ENCODE peak calls at places on chromosome X, in eight cellular contexts. T is mucosa of descending colon; I is stomach; G is effector memory CD4-positive, alpha-beta T cell; Y is astrocyte; U is choroid plexus epithelial cell; N is CD8-positive, alpha-beta memory T cell; L is adipocyte. E is an unnamed sample.

GRCh38 chrX:112961981-112962380 is 121.3 kb upstream of the AMOT start:
- DNase-seq in G (no peak), I (no peak), T (no peak), L (no peak), N (no peak), U (no peak), Y (peak), E (no peak)

GRCh38 chrX:78658851-78659744 is at the start of gene RTL3:
- DNase-seq in U (peak), Y (peak), I (no peak), T (no peak), N (no peak), G (no peak), L (peak), E (no peak)

GRCh38 chrX:148354906-148355305 is 145.5 kb upstream of the AFF2 start:
- DNase-seq in T (no peak), Y (no peak), L (no peak), U (no peak), G (no peak), I (no peak), N (no peak), E (no peak)

GRCh38 chrX:79081895-79082512 is 62.5 kb upstream of the GPR174 start:
- DNase-seq in T (peak), L (peak), G (no peak), N (peak), U (peak), I (no peak), Y (no peak), E (peak)

GRCh38 chrX:34426334-34426733 is 230.8 kb downstream of the TMEM47 start:
- DNase-seq in T (no peak), I (no peak), G (no peak), N (no peak), U (peak), L (no peak), Y (no peak), E (no peak)

GRCh38 chrX:136916827-136917226 is 36.3 kb upstream of the RBMX start:
- DNase-seq in G (no peak), N (no peak), U (no peak), I (no peak), T (no peak), Y (no peak), L (no peak), E (no peak)

GRCh38 chrX:28589048-28589447 is 1.8 kb downstream of the IL1RAPL1 start:
- DNase-seq in I (no peak), G (no peak), T (no peak), U (no peak), L (no peak), N (no peak), Y (peak), E (no peak)

GRCh38 chrX:66110112-66110511 is 53.9 kb upstream of the HEPH start:
- DNase-seq in G (no peak), T (peak), L (peak), I (no peak), U (peak), N (peak), Y (no peak), E (no peak)

GRCh38 chrX:17818729-17819128 is 42.4 kb downstream of the RAI2 start:
- DNase-seq in L (no peak), U (no peak), Y (no peak), T (no peak), G (no peak), I (no peak), N (no peak), E (no peak)

GRCh38 chrX:115018040-115018647 is 728 bp upstream of the IL13RA2 start:
- DNase-seq in T (peak), U (peak), I (no peak), Y (no peak), L (peak), N (no peak), G (no peak), E (no peak)

GRCh38 chrX:53476371-53476770 is 42.2 kb upstream of the HSD17B10 start:
- DNase-seq in L (peak), Y (peak), U (peak), G (no peak), I (no peak), T (no peak), N (no peak), E (no peak)

GRCh38 chrX:19893722-19894121 is 6.3 kb upstream of the SH3KBP1 start:
- DNase-seq in U (peak), N (no peak), Y (peak), T (no peak), I (no peak), L (peak), G (no peak), E (no peak)

GRCh38 chrX:320126-320783 is 1.7 kb upstream of the GTPBP6 start:
- DNase-seq in N (no peak), G (no peak), T (peak), I (no peak), U (peak), L (peak), Y (no peak), E (no peak)

GRCh38 chrX:21657318-21658151 is 595 bp downstream of the KLHL34 start:
- DNase-seq in N (no peak), L (no peak), Y (no peak), I (no peak), G (no peak), U (no peak), T (no peak), E (no peak)

GRCh38 chrX:63809158-63809557 is 24.1 kb upstream of the ARHGEF9 start:
- DNase-seq in L (no peak), N (no peak), T (no peak), U (no peak), Y (no peak), G (no peak), I (no peak), E (no peak)

GRCh38 chrX:74835566-74835965 is 89.7 kb downstream of the NEXMIF start:
- DNase-seq in U (no peak), T (peak), G (no peak), N (no peak), Y (no peak), L (no peak), I (peak), E (no peak)

GRCh38 chrX:10064736-10065135 is 92.0 kb upstream of the CLCN4 start:
- DNase-seq in L (no peak), G (no peak), N (no peak), Y (no peak), I (peak), U (no peak), T (no peak), E (no peak)

GRCh38 chrX:30577362-30577961 is at the start of gene TASL:
- DNase-seq in L (no peak), N (peak), G (no peak), I (no peak), U (no peak), T (peak), Y (no peak), E (no peak)

GRCh38 chrX:69319376-69319775 is 154.1 kb upstream of the PJA1 start:
- DNase-seq in I (peak), T (no peak), G (no peak), U (no peak), N (no peak), L (no peak), Y (no peak), E (no peak)

GRCh38 chrX:16589826-16590225 is 60.1 kb upstream of the S100G start:
- DNase-seq in I (no peak), Y (no peak), G (no peak), L (no peak), T (no peak), U (no peak), N (no peak), E (no peak)

GRCh38 chrX:1305411-1305810 is 31.2 kb upstream of the IL3RA start:
- DNase-seq in G (no peak), T (no peak), N (no peak), Y (no peak), U (no peak), I (no peak), L (no peak), E (no peak)

GRCh38 chrX:43785930-43786591 is 96.2 kb downstream of the MAOB start:
- DNase-seq in U (no peak), L (no peak), I (no peak), G (no peak), T (peak), N (no peak), Y (no peak), E (no peak)

GRCh38 chrX:50100188-50100587 is 100.6 kb downstream of the AKAP4 start:
- DNase-seq in I (no peak), N (no peak), Y (no peak), T (peak), U (peak), G (no peak), L (peak), E (no peak)

GRCh38 chrX:16087081-16087480 is 36.3 kb upstream of the GRPR start:
- DNase-seq in I (no peak), T (peak), U (peak), N (no peak), L (peak), Y (no peak), G (no peak), E (no peak)

GRCh38 chrX:39903343-39903742 is 194.4 kb downstream of the BCOR start:
- DNase-seq in L (peak), Y (peak), U (peak), N (no peak), I (no peak), T (no peak), G (no peak), E (no peak)

GRCh38 chrX:38260231-38260630 is 39.6 kb upstream of the SRPX start:
- DNase-seq in T (peak), L (no peak), N (no peak), I (no peak), G (no peak), Y (no peak), U (peak), E (no peak)

DNA sequence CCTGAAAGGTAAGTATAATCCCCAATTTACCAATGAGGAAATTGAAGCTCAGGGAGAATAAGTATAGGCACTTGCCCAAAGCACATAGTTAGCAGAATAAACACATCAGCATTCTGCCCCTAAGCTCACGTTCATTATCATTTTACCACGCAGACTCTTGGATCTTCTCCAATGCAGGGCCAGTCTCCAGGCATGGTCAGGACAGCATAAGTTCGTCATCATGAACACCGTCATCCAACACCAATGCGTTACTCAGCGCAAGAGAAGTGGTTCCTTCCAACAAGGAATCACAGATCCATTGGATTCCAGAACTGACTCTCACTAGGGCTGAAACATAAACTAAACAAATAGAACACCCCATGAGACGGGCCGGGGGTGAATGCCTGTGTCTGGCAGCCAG is 86.5 kb upstream of the GPM6B start:
- DNase-seq in Y (peak), N (no peak), T (no peak), I (no peak), G (no peak), U (no peak), L (no peak), E (no peak)
- H3K4me3 ChIP-seq in Y (no peak), N (no peak), T (no peak), I (no peak), G (no peak), U (no peak), L (no peak), E (no peak)

GRCh38 chrX:120361906-120362305 is at the start of gene ATP1B4:
- DNase-seq in T (no peak), L (no peak), G (no peak), U (no peak), Y (no peak), N (no peak), I (no peak), E (no peak)

GRCh38 chrX:120358687-120359086 is 3.2 kb upstream of the ATP1B4 start:
- DNase-seq in I (no peak), L (no peak), T (no peak), Y (peak), G (no peak), N (no peak), U (no peak), E (no peak)

GRCh38 chrX:120356084-120356483 is 5.8 kb upstream of the ATP1B4 start:
- DNase-seq in T (no peak), Y (no peak), L (no peak), I (no peak), U (no peak), G (no peak), N (no peak), E (no peak)

DNA sequence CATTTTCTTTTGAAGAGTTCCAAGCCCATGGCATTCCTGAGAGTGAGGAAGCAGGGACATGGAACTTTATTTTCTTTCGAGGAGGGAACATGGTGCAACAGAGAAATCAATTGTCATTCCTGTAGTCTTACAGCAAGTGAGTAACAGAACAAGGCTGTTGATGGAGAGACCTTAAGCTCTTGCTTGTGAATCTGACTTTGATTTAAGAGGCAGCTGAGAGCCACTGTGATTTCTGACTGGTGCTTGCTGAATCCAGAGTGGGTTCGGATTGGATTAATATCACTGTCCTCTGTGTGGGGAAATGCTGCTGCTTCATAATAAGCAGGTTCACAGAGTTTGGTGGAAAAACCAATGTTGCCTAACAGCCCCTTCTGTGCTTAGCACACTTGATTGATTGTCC is 4.7 kb upstream of the ATP1B4 start:
- DNase-seq in G (no peak), U (no peak), N (no peak), I (no peak), Y (no peak), L (no peak), T (no peak), E (no peak)
- H3K4me3 ChIP-seq in G (no peak), U (no peak), N (no peak), I (no peak), Y (no peak), L (no peak), T (no peak), E (no peak)

GRCh38 chrX:154017766-154018517 is 1.8 kb downstream of the IRAK1 start:
- DNase-seq in Y (no peak), N (no peak), T (no peak), I (no peak), U (no peak), L (no peak), G (no peak), E (no peak)
- H3K4me3 ChIP-seq in Y (peak), N (no peak), T (no peak), I (peak), U (peak), L (peak), G (peak), E (no peak)

GRCh38 chrX:130170752-130171445 is 863 bp upstream of the RAB33A start:
- DNase-seq in I (peak), U (peak), L (peak), Y (no peak), N (peak), T (no peak), G (peak), E (no peak)
- H3K4me3 ChIP-seq in I (peak), U (peak), L (peak), Y (peak), N (peak), T (no peak), G (peak), E (peak)

GRCh38 chrX:154372612-154373022 is 1.8 kb downstream of the FLNA start:
- DNase-seq in U (no peak), T (no peak), G (no peak), N (peak), I (no peak), L (peak), Y (peak), E (no peak)
- H3K4me3 ChIP-seq in U (no peak), T (no peak), G (peak), N (no peak), I (peak), L (no peak), Y (peak), E (peak)

GRCh38 chrX:2967012-2967411 is 37.9 kb upstream of the ARSD start:
- DNase-seq in N (no peak), Y (no peak), U (no peak), T (no peak), L (no peak), I (no peak), G (no peak), E (no peak)

GRCh38 chrX:2965965-2966364 is 36.8 kb upstream of the ARSD start:
- DNase-seq in I (no peak), Y (no peak), G (no peak), T (no peak), L (no peak), N (no peak), U (no peak), E (no peak)

GRCh38 chrX:2969021-2969420 is 37.3 kb upstream of the ARSH start:
- DNase-seq in N (no peak), Y (no peak), T (no peak), U (no peak), I (no peak), L (no peak), G (no peak), E (no peak)

GRCh38 chrX:2967998-2968909 is 38.1 kb upstream of the ARSH start:
- DNase-seq in T (no peak), L (peak), G (no peak), I (no peak), N (no peak), U (peak), Y (peak), E (no peak)

DNA sequence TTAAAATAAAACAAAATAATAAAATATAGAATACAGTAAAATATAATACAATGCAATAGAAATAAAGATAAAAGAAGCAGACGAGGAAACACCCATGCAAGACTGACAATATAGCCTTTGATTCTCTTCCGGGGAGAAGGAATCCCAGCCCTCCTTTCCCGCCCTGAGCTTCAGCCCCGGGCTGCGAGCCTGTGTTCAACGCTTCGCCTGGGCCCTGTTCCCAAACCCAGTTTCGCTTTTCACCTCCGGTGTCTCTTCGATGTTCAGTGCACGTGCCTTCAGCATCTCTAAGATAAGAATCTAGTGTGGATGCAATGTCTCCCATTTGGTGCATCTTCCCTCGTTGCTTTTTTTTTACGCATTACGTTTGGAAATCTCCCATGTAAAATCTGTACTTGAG is 38.4 kb upstream of the ARSD start:
- DNase-seq in U (no peak), T (no peak), L (no peak), Y (no peak), I (no peak), N (no peak), G (no peak), E (no peak)
- H3K4me3 ChIP-seq in U (peak), T (no peak), L (peak), Y (peak), I (peak), N (no peak), G (no peak), E (peak)